ENCODE peak calls at places on chromosomes 7 and 10, in five cellular contexts. I, J, U, Q and E are unnamed samples.

GRCh38 chr7:88289505-88290129 is 17.1 kb downstream of the STEAP4 start:
- DNase-seq in I (peak), J (no peak), U (no peak), Q (no peak), E (no peak)

GRCh38 chr7:157645539-157645938 is 308.7 kb downstream of the DNAJB6 start:
- DNase-seq in I (no peak), J (no peak), U (no peak), Q (no peak), E (no peak)

GRCh38 chr10:12549297-12549696 is 199.9 kb downstream of the CAMK1D start:
- DNase-seq in I (peak), J (no peak), U (peak), Q (no peak), E (no peak)

GRCh38 chr7:73829921-73830617 is 727 bp upstream of the CLDN4 start:
- DNase-seq in I (peak), J (no peak), U (no peak), Q (no peak), E (no peak)

GRCh38 chr7:140440593-140440992 is 36.7 kb downstream of the RAB19 start:
- DNase-seq in I (peak), J (no peak), U (no peak), Q (no peak), E (no peak)

GRCh38 chr7:46352335-46352954 is 431.4 kb upstream of the IGFBP3 start:
- DNase-seq in I (peak), J (peak), U (peak), Q (peak), E (no peak)

GRCh38 chr7:19772858-19773337 is 519 bp downstream of the TMEM196 start:
- DNase-seq in I (peak), J (no peak), U (no peak), Q (peak), E (no peak)

GRCh38 chr10:76190871-76191270 is 759.4 kb downstream of the LRMDA start:
- DNase-seq in I (no peak), J (no peak), U (no peak), Q (no peak), E (no peak)

GRCh38 chr7:144255471-144255897 is 9.1 kb downstream of the OR2A7 start:
- DNase-seq in I (no peak), J (no peak), U (no peak), Q (peak), E (no peak)

GRCh38 chr7:21767300-21767900 is 178.3 kb downstream of the CDCA7L start:
- DNase-seq in I (peak), J (peak), U (peak), Q (peak), E (no peak)

GRCh38 chr10:97499561-97500296 is 1.0 kb downstream of the UBTD1 start:
- DNase-seq in I (peak), J (no peak), U (no peak), Q (no peak), E (no peak)

GRCh38 chr7:132738254-132738653 is 162.0 kb upstream of the PLXNA4 start:
- DNase-seq in I (peak), J (peak), U (no peak), Q (no peak), E (no peak)

GRCh38 chr10:33965795-33966581 is 631.5 kb upstream of the NRP1 start:
- DNase-seq in I (no peak), J (no peak), U (no peak), Q (no peak), E (no peak)

GRCh38 chr10:5590816-5591215 is 66.1 kb downstream of the CALML3 start:
- DNase-seq in I (no peak), J (no peak), U (no peak), Q (no peak), E (no peak)

GRCh38 chr7:100048680-100049079 is 894 bp upstream of the ZSCAN21 start:
- DNase-seq in I (no peak), J (no peak), U (no peak), Q (no peak), E (no peak)

GRCh38 chr7:100049441-100050291 is at the start of gene ZSCAN21:
- DNase-seq in I (peak), J (peak), U (peak), Q (peak), E (peak)

GRCh38 chr7:100051611-100052010 is 2.0 kb downstream of the ZSCAN21 start:
- DNase-seq in I (no peak), J (no peak), U (no peak), Q (no peak), E (no peak)

GRCh38 chr7:100057006-100057405 is 7.4 kb downstream of the ZSCAN21 start:
- DNase-seq in I (no peak), J (no peak), U (no peak), Q (no peak), E (no peak)

DNA sequence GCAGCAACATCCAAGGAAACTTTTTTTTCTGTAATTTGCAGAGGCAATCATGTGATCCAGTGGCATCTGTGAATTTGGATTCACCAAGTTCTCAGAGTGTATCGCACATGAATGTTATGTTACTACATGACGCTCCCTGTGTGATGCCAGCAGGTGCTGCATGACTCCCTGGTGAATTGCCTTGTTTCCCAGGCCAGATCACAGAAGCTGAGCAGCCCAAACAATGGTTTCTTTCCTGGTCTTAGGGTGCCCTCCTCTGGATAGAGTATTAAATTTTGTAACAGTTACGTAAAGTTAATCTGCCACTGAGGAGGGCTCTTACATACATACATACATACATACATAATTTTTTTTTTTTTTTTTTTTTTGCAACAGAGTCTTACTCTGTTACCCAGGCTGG is 3.6 kb downstream of the ZSCAN21 start:
- DNase-seq in I (peak), J (no peak), U (peak), Q (no peak), E (no peak)
- TF ChIP-seq CTCF in I (peak), J (peak), U (peak), Q (peak), E (peak)

DNA sequence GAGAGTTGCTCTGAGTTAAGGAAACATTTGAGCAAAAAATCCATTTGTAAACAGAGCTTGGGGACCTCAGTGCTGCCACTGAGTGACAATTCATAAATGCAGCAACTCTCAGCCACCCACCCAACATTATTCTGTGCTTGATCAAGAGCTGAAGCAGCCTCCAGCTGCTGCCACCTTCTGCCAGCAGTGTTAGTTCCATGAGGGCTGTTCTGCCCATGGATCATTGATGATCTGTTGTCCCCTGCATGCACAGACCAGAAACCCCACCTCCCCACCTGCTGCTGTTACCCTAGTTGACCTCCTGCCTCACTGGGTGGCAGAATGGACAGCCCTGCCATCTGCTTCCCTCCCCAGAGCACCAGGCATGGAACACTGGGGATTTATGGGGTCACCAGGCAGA is 305.4 kb downstream of the KCNMA1 start:
- DNase-seq in I (no peak), J (no peak), U (no peak), Q (no peak), E (no peak)
- TF ChIP-seq CTCF in I (peak), J (no peak), U (no peak), Q (no peak), E (no peak)

GRCh38 chr7:86951895-86952294 is 107.6 kb downstream of the ELAPOR2 start:
- DNase-seq in I (no peak), J (no peak), U (no peak), Q (no peak), E (no peak)

GRCh38 chr7:86950944-86951343 is 108.5 kb downstream of the ELAPOR2 start:
- DNase-seq in I (no peak), J (no peak), U (no peak), Q (no peak), E (no peak)

GRCh38 chr7:86949052-86949778 is 110.2 kb downstream of the ELAPOR2 start:
- DNase-seq in I (no peak), J (no peak), U (no peak), Q (peak), E (no peak)

GRCh38 chr7:86949779-86950260 is 109.6 kb downstream of the ELAPOR2 start:
- DNase-seq in I (no peak), J (no peak), U (no peak), Q (no peak), E (no peak)

DNA sequence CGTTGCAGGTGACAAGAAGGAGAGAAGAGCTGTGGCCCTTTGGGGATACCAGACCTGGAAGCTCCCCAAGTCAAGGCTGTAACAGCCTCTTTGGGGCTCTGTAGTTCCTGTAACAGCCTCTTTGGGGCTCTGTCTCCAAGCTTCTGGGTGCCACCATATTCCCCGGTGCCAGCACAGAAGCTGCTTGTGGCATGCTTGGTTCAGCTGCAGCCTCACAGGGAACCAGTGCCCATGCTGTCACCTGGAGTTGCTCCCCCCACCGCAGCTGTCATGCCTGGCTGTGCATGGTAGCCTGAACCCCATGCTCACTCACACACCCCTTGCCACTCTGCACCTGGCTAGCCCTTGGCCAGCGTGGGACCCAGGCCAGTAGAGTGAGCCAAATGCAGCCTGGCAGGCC is 109.1 kb downstream of the ELAPOR2 start:
- DNase-seq in I (no peak), J (no peak), U (no peak), Q (no peak), E (no peak)
- TF ChIP-seq CTCF in I (no peak), J (no peak), U (no peak), Q (no peak), E (no peak)

GRCh38 chr7:100789055-100789454 is 38.3 kb downstream of the EPHB4 start:
- DNase-seq in I (no peak), J (no peak), U (no peak), Q (peak), E (no peak)
- TF ChIP-seq CTCF in I (peak), J (no peak), U (no peak), Q (peak), E (peak)

GRCh38 chr7:131300078-131300477 is 27.6 kb upstream of the MKLN1 start:
- DNase-seq in I (no peak), J (no peak), U (no peak), Q (no peak), E (no peak)

GRCh38 chr7:131305152-131305551 is 22.5 kb upstream of the MKLN1 start:
- DNase-seq in I (no peak), J (no peak), U (no peak), Q (no peak), E (no peak)

GRCh38 chr7:131302453-131302852 is 25.2 kb upstream of the MKLN1 start:
- DNase-seq in I (no peak), J (no peak), U (no peak), Q (no peak), E (no peak)

GRCh38 chr7:131300572-131301466 is 26.9 kb upstream of the MKLN1 start:
- DNase-seq in I (no peak), J (no peak), U (no peak), Q (no peak), E (no peak)

DNA sequence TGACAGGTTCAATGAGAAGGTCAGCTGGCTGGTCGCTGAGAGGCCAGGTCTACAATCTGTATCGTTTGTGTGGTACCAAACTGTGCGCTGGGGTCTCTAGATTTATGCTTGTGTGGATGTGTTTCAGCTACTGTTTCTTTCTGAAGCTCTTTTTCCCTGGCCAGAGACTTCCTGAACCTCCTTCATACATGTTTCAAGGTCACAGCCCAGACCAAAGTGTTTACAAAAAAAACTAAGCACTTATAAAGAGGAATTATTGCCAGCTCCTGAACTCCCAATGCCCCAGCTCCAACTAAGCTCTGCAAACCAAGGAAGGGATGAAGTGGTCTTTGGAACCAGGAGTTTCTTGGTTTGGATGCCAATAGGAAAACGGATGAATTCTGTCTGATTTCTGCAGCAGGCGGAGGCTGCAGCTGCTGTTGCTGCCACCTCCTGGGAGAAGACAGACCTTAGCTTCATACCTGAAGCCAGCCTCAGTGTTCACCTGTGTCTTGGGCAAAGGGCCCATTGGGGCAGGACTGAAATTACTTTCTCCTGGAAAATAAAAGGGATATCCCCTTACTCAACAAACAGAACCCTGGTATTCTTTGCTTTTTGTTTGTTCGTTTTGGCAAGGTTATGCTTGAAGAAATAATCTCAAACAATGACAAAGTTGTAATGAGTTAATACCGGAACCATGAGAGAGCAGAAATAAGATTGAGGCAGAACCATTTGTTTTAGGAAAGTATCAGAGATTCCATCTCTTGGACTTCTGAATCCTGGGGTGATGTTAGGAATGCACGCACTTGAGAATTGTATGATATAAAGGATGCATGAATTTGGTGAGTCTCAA is 24.6 kb upstream of the MKLN1 start:
- DNase-seq in I (peak), J (no peak), U (peak), Q (peak), E (no peak)
- TF ChIP-seq CTCF in I (peak), J (peak), U (peak), Q (peak), E (peak)

DNA sequence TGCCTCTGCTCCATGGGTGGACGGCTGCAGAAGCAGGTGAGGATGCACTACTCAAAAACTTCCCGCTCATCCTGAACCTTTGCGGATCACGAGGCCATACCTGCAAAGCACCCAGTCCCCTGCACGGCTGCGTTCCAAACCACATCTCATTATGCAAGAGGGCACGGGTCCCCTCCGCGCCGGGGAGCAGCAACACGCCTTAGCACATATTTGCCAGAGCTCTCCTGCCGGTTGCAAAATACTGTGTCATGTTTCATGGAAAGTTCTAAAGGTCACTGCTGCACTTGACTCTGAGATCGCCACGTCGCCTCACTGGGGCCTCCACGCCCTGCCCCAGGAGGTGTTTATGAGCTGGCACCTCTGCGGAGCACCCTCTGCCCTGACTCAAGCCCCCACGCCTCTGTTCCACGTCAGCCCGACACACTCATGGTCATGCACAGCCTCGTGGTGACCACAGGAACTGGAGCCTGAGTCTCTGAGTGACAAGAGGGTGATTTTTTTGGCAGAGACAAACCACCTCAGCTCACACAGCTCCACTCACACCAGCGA is 131.8 kb downstream of the PRKAG2 start:
- DNase-seq in I (peak), J (peak), U (no peak), Q (no peak), E (no peak)
- TF ChIP-seq CTCF in I (peak), J (peak), U (no peak), Q (no peak), E (peak)

DNA sequence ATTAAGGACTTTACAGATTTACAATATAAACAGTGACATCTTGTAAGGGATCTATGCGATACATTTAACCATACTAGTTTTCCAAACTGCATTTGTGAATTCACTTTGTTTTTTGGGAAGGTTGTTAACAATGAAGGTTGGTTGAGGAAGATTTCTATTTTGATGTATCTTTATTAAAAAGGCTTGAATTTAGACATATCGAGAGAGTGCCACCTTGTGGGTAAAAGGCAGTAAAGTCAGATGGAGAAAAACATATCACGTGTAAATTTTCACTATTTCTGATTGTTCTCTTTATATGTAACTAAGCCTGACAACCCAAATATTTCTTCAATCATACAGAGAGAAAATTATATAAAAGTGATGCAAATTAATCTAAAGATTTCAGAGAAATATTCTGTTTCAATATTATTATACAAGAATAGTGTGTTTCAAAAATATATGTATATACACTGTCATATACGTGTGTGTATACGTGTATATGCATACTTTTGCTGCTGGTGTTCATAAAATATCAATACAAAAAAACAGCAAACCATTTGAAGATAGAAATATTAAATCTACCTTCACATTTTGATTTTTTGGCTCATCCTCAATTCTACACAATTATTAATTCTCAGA is 988.6 kb downstream of the SORCS1 start:
- DNase-seq in I (peak), J (no peak), U (peak), Q (no peak), E (no peak)
- TF ChIP-seq CTCF in I (peak), J (peak), U (peak), Q (peak), E (peak)

DNA sequence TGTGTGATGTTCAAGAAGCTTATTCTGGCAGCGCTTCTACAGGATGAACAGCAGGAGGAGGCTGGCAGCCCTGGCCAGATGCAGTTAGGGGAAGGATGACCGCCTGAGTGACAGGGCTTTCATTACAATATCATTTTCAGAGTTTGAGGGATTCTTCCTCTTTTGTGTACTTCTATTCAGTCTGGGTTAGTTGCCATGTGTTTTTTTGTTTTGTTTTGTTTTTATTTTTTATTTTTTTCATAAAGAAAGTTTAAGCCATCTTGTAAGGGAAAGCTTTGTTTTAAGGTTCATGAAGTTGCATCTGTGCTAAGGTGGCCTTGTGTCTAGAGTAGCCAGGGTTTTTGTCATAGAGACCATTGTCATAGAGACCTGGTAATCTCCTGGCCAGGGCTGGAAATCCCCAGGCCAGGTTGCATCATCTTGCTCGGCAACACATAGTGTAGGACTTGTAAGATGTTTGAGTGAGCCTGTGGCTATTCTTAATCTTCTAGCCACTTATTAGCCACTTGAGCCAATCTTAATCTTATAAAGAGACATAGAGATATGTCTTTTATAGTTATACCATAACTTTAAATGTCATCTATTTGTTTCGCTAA is 230.5 kb upstream of the TMEM229A start:
- DNase-seq in I (no peak), J (no peak), U (peak), Q (peak), E (no peak)
- TF ChIP-seq CTCF in I (no peak), J (no peak), U (no peak), Q (peak), E (no peak)

DNA sequence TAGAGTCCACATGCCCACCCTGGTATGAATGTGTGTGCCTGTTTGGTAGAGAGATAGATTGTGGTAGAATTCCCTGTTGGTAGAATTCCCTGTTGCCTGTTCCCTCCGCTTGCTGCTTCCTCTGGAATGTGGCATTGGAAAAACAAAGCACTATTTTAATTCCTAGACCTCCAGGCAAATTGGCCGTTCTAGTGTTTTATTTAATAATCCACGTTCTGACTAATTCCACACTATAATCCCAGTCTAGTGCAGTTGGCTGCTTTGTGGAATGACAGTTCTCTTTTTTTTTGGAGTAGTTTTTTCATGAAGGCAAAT is 2.0 kb downstream of the HECW1 start:
- DNase-seq in I (no peak), J (no peak), U (no peak), Q (no peak), E (no peak)
- TF ChIP-seq CTCF in I (no peak), J (no peak), U (no peak), Q (no peak), E (no peak)